ENCODE peak calls at places on chromosomes 3 and 15, in eight cellular contexts. M is HFF-Myc, V is cardiac muscle cell, Y is suprapubic skin, H is mammary epithelial cell, T is A549, X is breast epithelium, Q is heart left ventricle. O is an unnamed sample.

GRCh38 chr3:32972482-32973146 is 21.2 kb downstream of the CCR4 start:
- DNase-seq in M (no peak), V (peak; percentile 21), Y (no peak), H (no peak), T (no peak), X (no peak), Q (no peak), O (no peak)

GRCh38 chr3:117553461-117553860 is 843.9 kb downstream of the TUSC7 start:
- DNase-seq in M (no peak), V (no peak), Y (no peak), H (no peak), T (peak; percentile 31), X (no peak), Q (no peak), O (peak; percentile 43)

GRCh38 chr3:65146149-65146548 is 458.3 kb upstream of the ADAMTS9 start:
- DNase-seq in M (no peak), V (no peak), Y (no peak), H (peak; percentile 100), T (no peak), X (no peak), Q (no peak), O (no peak)

GRCh38 chr3:64518496-64518895 is 169.3 kb downstream of the ADAMTS9 start:
- DNase-seq in M (no peak), V (no peak), Y (no peak), H (peak; percentile 89), T (no peak), X (no peak), Q (no peak), O (no peak)

GRCh38 chr15:101052031-101052620 is 133.0 kb downstream of the LRRK1 start:
- DNase-seq in M (no peak), V (peak; percentile 9), Y (no peak), H (no peak), T (no peak), X (no peak), Q (no peak), O (no peak)

GRCh38 chr3:170961616-170962400 is 53.4 kb upstream of the EIF5A2 start:
- DNase-seq in M (peak; percentile 9), V (peak; percentile 46), Y (no peak), H (peak; percentile 12), T (peak; percentile 33), X (no peak), Q (no peak), O (peak; percentile 77)

GRCh38 chr3:136070334-136070733 is 104.8 kb downstream of the PPP2R3A start:
- DNase-seq in M (peak; percentile 67), V (no peak), Y (no peak), H (peak; percentile 80), T (no peak), X (no peak), Q (no peak), O (peak; percentile 69)

GRCh38 chr3:103167850-103168249 is 733.0 kb downstream of the ZPLD1 start:
- DNase-seq in M (no peak), V (no peak), Y (no peak), H (no peak), T (no peak), X (no peak), Q (no peak), O (no peak)

GRCh38 chr3:3023106-3023505 is 87.1 kb downstream of the IL5RA start:
- DNase-seq in M (no peak), V (peak; percentile 36), Y (no peak), H (no peak), T (no peak), X (no peak), Q (no peak), O (no peak)

GRCh38 chr3:53030864-53031445 is 14.9 kb downstream of the SFMBT1 start:
- DNase-seq in M (no peak), V (no peak), Y (no peak), H (peak; percentile 52), T (no peak), X (no peak), Q (no peak), O (no peak)

GRCh38 chr15:67813104-67813634 is 12.1 kb upstream of the SKOR1 start:
- DNase-seq in M (no peak), V (no peak), Y (peak; percentile 43), H (no peak), T (no peak), X (peak; percentile 7), Q (no peak), O (no peak)

GRCh38 chr15:59543721-59544547 is 67.6 kb upstream of the GCNT3 start:
- DNase-seq in M (no peak), V (no peak), Y (no peak), H (no peak), T (no peak), X (no peak), Q (no peak), O (no peak)

GRCh38 chr3:170563712-170564423 is 22.0 kb downstream of the SLC7A14 start:
- DNase-seq in M (peak; percentile 56), V (no peak), Y (no peak), H (no peak), T (no peak), X (no peak), Q (no peak), O (peak; percentile 61)

GRCh38 chr3:11204697-11205397 is 50.6 kb downstream of the HRH1 start:
- DNase-seq in M (no peak), V (no peak), Y (no peak), H (no peak), T (no peak), X (no peak), Q (no peak), O (no peak)

DNA sequence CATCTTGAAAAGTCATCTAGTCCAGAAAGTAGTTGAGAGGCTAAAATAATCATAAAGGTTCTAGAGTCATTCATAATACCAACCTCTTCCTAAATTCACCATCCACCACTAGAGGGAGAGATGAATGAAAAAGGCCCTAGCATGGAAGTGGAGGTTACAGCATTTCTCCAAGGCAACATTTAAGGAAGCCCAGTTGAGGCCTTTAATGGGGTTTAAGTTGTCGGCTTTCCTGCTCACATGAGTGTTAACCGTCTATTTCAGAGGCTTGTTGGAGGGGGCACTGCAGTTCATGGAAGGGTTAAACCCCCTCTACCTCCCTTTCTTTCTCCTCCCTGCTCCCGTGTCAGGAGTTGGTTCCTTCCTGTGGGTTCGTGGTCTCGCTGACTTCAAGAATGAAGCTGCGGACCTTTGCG is 3.8 kb upstream of the SLCO3A1 start:
- DNase-seq in M (no peak), V (peak; percentile 24), Y (no peak), H (peak; percentile 57), T (peak; percentile 70), X (no peak), Q (no peak), O (peak; percentile 82)
- H3K4me3 ChIP-seq in M (no peak overlapping the region), V (no peak overlapping the region), Y (no peak overlapping the region), H (no peak overlapping the region), T (no peak overlapping the region), X (no peak overlapping the region), Q (no peak overlapping the region), O (no peak overlapping the region)

GRCh38 chr3:14780927-14781507 is 37.7 kb upstream of the FGD5 start:
- DNase-seq in M (no peak), V (peak; percentile 82), Y (peak; percentile 76), H (peak; percentile 39), T (peak; percentile 77), X (no peak), Q (no peak), O (peak; percentile 55)
- TF ChIP-seq CTCF in M (peak; percentile 76), V (peak; percentile 86), Y (peak; percentile 39), H (peak; percentile 43), T (peak; percentile 60), X (no peak), Q (peak; percentile 42), O (peak; percentile 69)

GRCh38 chr3:42556089-42556632 is 25.6 kb downstream of the SEC22C start:
- DNase-seq in M (no peak), V (no peak), Y (no peak), H (peak; percentile 21), T (no peak), X (no peak), Q (no peak), O (no peak)
- H3K4me3 ChIP-seq in M (no peak overlapping the region), V (no peak overlapping the region), Y (no peak overlapping the region), H (no peak overlapping the region), T (no peak overlapping the region), X (no peak overlapping the region), Q (no peak overlapping the region), O (no peak overlapping the region)

GRCh38 chr3:19029837-19030835 is 118.2 kb upstream of the KCNH8 start:
- DNase-seq in M (no peak), V (no peak), Y (no peak), H (no peak), T (no peak), X (no peak), Q (no peak), O (no peak)
- TF ChIP-seq CTCF in M (no peak), V (no peak), Y (no peak), H (no peak), T (no peak), X (no peak), Q (no peak), O (no peak)

DNA sequence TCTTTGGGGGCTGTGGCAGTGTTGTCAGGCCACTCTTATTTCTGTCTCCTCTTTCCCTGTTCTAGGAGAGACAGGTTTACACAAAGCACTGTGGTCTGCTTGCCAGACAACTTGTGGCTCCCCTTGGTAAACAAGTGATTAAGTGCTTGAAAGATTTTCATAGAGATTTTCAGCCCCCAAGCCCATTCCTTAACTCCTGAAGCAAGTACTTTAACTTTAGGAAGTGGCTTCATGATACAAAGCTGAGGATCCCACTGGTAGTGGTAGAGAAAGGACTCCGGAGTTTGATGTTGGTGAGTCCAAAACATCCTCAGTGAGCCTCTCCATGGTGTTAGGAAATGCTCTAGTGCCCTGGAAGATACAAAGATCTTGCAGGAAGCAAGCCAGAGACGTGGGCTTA is 12.0 kb downstream of the ZBTB38 start:
- DNase-seq in M (no peak), V (no peak), Y (no peak), H (no peak), T (no peak), X (no peak), Q (no peak), O (no peak)
- H3K4me3 ChIP-seq in M (no peak overlapping the region), V (no peak overlapping the region), Y (no peak overlapping the region), H (no peak overlapping the region), T (no peak overlapping the region), X (no peak overlapping the region), Q (no peak overlapping the region), O (no peak overlapping the region)

GRCh38 chr3:140552898-140553297 is 125.0 kb upstream of the TRIM42 start:
- DNase-seq in M (no peak), V (no peak), Y (no peak), H (peak; percentile 65), T (no peak), X (no peak), Q (no peak), O (no peak)
- TF ChIP-seq CTCF in M (no peak), V (no peak), Y (no peak), H (no peak), T (no peak), X (no peak), Q (no peak), O (peak; percentile 2)

GRCh38 chr3:50572801-50573371 is 3.6 kb downstream of the HEMK1 start:
- DNase-seq in M (no peak), V (no peak), Y (no peak), H (no peak), T (no peak), X (no peak), Q (no peak), O (no peak)

GRCh38 chr3:50575372-50575771 is 6.0 kb downstream of the HEMK1 start:
- DNase-seq in M (no peak), V (no peak), Y (no peak), H (peak; percentile 49), T (no peak), X (no peak), Q (no peak), O (peak; percentile 25)

GRCh38 chr3:50572158-50572557 is 2.8 kb downstream of the HEMK1 start:
- DNase-seq in M (peak; percentile 33), V (peak; percentile 75), Y (no peak), H (peak; percentile 53), T (peak; percentile 55), X (peak; percentile 71), Q (peak; percentile 85), O (peak; percentile 76)

GRCh38 chr3:50573566-50574279 is 4.4 kb downstream of the HEMK1 start:
- DNase-seq in M (no peak), V (no peak), Y (no peak), H (no peak), T (no peak), X (no peak), Q (no peak), O (no peak)

GRCh38 chr3:50574280-50574831 is 5.0 kb downstream of the HEMK1 start:
- DNase-seq in M (no peak), V (no peak), Y (no peak), H (no peak), T (no peak), X (no peak), Q (no peak), O (no peak)
- H3K4me3 ChIP-seq in M (no peak overlapping the region), V (no peak overlapping the region), Y (no peak overlapping the region), H (no peak overlapping the region), T (no peak overlapping the region), X (no peak overlapping the region), Q (no peak overlapping the region), O (no peak overlapping the region)

O was measured in fibroblast of the aortic adventitia.